ENCODE peak calls at places on chromosomes 6 and 20, in four cellular contexts. G is OCI-LY7, O is GM23338, N is fibroblast of lung. F is an unnamed sample. For H3K79me2 and H3K4me1, the result is how much of the 10 kb centered on the place peaks cover.

GRCh38 chr6:26064619-26065257 is 22.5 kb upstream of the HFE start:
- DNase-seq in G (peak), O (peak), N (peak), F (peak)

GRCh38 chr20:13271977-13272975 is 51.2 kb downstream of the ISM1 start:
- DNase-seq in G (no peak), O (no peak), N (no peak), F (no peak)

GRCh38 chr20:62596486-62596885 is 45.8 kb upstream of the SLCO4A1 start:
- DNase-seq in G (no peak), O (no peak), N (no peak), F (no peak)

GRCh38 chr6:101202975-101203374 is 190.5 kb upstream of the GRIK2 start:
- DNase-seq in G (no peak), O (no peak), N (no peak), F (no peak)

GRCh38 chr6:107807186-107807585 is 16.9 kb downstream of the SCML4 start:
- DNase-seq in G (no peak), O (no peak), N (no peak), F (no peak)

GRCh38 chr6:129785756-129786135 is 75.4 kb downstream of the TMEM244 start:
- DNase-seq in G (no peak), O (no peak), N (no peak), F (no peak)

GRCh38 chr6:166739655-166740318 is 112.7 kb upstream of the RPS6KA2 start:
- DNase-seq in G (no peak), O (no peak), N (no peak), F (no peak)

GRCh38 chr6:52511572-52512151 is 65.2 kb downstream of the TRAM2 start:
- DNase-seq in G (no peak), O (no peak), N (no peak), F (peak)

GRCh38 chr20:51512645-51513044 is 29.9 kb downstream of the NFATC2 start:
- DNase-seq in G (no peak), O (no peak), N (no peak), F (no peak)

GRCh38 chr6:166512567-166512966 is 73.9 kb downstream of the RAMACL start:
- DNase-seq in G (peak), O (no peak), N (no peak), F (no peak)

GRCh38 chr20:57262244-57263126 is 4.0 kb downstream of the BMP7 start:
- DNase-seq in G (no peak), O (peak), N (no peak), F (no peak)

GRCh38 chr20:57260959-57261357 is 5.5 kb downstream of the BMP7 start:
- DNase-seq in G (no peak), O (peak), N (no peak), F (peak)

GRCh38 chr20:57259179-57260021 is 7.0 kb downstream of the BMP7 start:
- DNase-seq in G (no peak), O (peak), N (no peak), F (no peak)

GRCh38 chr20:57261488-57262243 is 4.8 kb downstream of the BMP7 start:
- DNase-seq in G (no peak), O (peak), N (no peak), F (no peak)

GRCh38 chr20:57260065-57260958 is 6.1 kb downstream of the BMP7 start:
- DNase-seq in G (no peak), O (no peak), N (no peak), F (no peak)
- H3K79me2 ChIP-seq in G (half or more), O (under half), N (under half), F (under half)

DNA sequence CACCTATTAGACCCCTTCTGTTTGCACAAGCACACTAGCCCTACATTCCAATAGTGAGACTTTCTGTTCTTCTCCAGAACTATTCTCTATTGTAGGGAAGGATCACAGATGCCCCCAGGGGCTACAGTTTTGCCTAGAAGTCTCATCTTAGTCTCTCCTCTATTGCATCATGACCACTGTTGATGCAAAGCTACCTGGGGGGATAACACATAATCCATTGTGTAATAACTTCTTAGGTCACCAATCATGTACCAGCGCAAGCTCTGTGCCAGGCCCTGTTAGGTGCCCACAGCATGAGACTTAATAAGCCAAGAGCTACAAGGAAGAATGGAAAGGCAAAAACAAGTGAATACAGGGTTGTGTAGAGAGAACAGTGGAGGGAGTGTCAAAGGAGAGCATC is 98.1 kb upstream of the TNFAIP3 start:
- DNase-seq in G (no peak), O (no peak), N (no peak), F (no peak)
- H2AFZ ChIP-seq in G (peak), O (no peak), N (no peak), F (no peak)

GRCh38 chr6:84579404-84579803 is 185.0 kb downstream of the TBX18 start:
- DNase-seq in G (no peak), O (no peak), N (no peak), F (no peak)
- H3K4me1 ChIP-seq in G (under half), O (under half), N (under half), F (under half)

GRCh38 chr6:125009578-125009977 is 47.3 kb downstream of the RNF217 start:
- DNase-seq in G (no peak), O (no peak), N (peak), F (peak)

GRCh38 chr6:125004797-125005595 is 42.8 kb downstream of the RNF217 start:
- DNase-seq in G (no peak), O (no peak), N (no peak), F (no peak)

GRCh38 chr6:125008957-125009356 is 46.7 kb downstream of the RNF217 start:
- DNase-seq in G (no peak), O (no peak), N (no peak), F (no peak)

GRCh38 chr6:125004198-125004597 is 42.0 kb downstream of the RNF217 start:
- DNase-seq in G (no peak), O (no peak), N (no peak), F (peak)

DNA sequence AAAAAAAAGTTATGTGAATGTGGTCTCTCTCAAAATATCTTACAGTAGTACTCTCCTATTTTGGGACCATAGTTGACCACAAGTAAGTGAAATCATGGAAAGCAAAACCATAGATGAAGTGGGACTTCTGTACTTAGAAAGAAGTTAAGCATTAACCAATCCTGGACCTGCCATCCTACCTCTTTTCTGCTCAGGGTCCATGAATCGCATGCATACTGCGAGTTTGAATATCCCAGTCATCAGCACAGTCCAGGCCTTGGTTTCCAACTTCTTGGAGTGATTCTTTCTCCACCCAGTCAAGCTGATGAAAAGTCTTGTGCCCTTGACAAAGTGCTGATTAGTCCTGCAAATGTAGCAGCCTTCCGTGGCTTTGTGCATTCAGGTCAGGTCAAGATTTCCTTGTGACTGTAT is 46.0 kb downstream of the RNF217 start:
- DNase-seq in G (no peak), O (no peak), N (no peak), F (peak)
- H3K79me2 ChIP-seq in G (under half), O (under half), N (under half), F (half or more)

GRCh38 chr6:139754898-139755754 is 380.7 kb upstream of the CITED2 start:
- DNase-seq in G (no peak), O (no peak), N (peak), F (no peak)
- H2AFZ ChIP-seq in G (no peak), O (peak), N (peak), F (no peak)

DNA sequence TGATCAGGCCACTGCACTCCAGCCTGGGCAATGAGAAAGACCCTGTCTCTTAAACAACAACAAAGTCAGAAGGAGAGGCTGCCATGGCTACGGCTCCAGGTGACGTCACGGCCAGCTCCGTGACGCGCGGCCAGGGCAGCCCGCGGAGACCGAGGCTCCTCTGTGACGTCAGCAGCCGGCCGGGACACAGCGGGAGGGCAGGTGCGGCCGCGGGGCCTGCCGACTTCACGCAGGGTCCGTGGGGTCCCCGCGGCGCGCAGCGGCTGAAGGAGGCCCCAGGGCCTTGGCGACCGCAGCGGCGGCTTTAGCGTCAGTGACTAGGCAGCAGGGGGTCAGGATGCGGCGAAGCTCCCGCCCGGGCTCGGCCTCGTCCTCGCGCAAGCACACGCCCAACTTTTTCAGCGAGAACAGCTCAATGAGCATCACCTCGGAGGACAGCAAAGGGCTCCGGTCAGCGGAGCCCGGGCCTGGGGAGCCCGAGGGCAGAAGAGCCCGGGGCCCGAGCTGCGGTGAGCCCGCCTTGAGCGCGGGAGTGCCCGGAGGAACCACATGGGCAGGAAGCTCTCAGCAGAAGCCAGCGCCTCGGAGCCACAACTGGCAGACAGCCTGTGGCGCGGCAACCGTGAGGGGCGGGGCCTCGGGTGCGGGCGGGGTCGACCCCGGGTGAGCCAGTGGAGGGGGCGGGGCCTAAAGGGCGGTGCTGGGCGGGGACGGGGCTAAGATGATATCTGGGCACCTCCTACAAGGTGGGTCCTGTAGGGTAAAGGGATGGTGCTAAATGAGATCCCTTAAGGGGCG is at the start of gene SPAG4:
- DNase-seq in G (no peak), O (peak), N (peak), F (peak)
- H3K4me1 ChIP-seq in G (half or more), O (under half), N (under half), F (under half)

DNA sequence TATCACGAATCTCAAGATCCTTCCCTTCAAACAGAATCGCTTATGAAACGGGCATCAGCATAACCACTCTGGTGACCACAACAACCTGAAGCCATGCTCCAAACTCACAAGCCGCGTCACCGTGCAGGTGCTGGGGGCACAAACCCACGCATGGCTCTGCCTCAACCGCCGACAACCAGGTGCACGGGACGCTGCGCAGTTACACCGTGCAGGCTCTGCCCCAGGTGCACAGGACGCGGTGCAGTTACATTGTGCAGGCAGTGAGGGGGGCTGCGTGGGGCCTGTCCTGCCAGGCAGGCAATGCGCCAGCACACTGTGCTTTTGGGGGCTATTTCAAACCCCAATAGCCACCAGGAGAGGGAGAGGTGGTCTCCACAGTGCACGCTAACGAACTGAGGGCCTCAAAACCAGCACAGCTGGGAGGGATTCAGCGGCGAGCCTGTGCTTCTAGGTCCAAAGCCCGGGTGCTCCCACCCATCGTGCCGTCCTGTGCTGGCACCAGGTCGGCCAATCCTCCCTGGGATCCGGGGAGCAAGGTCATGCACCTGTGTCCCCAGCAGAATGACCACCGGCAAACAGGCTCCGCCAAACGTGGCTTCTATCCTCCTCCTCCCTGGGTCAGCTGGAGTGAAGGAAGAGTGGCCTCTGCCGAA is 35.8 kb downstream of the ZBTB46 start:
- DNase-seq in G (peak), O (no peak), N (no peak), F (no peak)
- H3K79me2 ChIP-seq in G (under half), O (under half), N (under half), F (under half)

F was measured in astrocyte.